ENCODE peak calls at places on chromosomes 2 and 18, in eight cellular contexts. One of them, this sample, is unnamed.

GRCh38 chr2:203782262-203782976 is 76.0 kb downstream of the CD28 start:
- DNase-seq in KG1: no peak
- DNase-seq in activated CD4-positive, alpha-beta T cell treated with anti-CD3 and anti-CD28 coated beads, Interleukin-2, amount 50 U/mL, for 4 hours: peak
- DNase-seq in AG08396: peak
- DNase-seq in effector CD8-positive, alpha-beta T cell: peak
- DNase-seq in RPMI8226: peak
- DNase-seq in stimulated activated CD4-positive, alpha-beta T cell treated with anti-CD3 and anti-CD28 coated beads, Interleukin-4, amount 100 ng/mL, for 24 hours: peak
- DNase-seq in NCI-H2081: peak
- DNase-seq in this sample: peak

GRCh38 chr18:21261352-21261751 is 19.3 kb downstream of the GREB1L start:
- DNase-seq in effector CD8-positive, alpha-beta T cell: no peak
- DNase-seq in KG1: no peak
- DNase-seq in RPMI8226: no peak
- DNase-seq in activated CD4-positive, alpha-beta T cell treated with anti-CD3 and anti-CD28 coated beads, Interleukin-2, amount 50 U/mL, for 4 hours: no peak
- DNase-seq in stimulated activated CD4-positive, alpha-beta T cell treated with anti-CD3 and anti-CD28 coated beads, Interleukin-4, amount 100 ng/mL, for 24 hours: no peak
- DNase-seq in NCI-H2081: no peak
- DNase-seq in AG08396: no peak
- DNase-seq in this sample: no peak

GRCh38 chr2:1521878-1522495 is 108.7 kb downstream of the TPO start:
- DNase-seq in KG1: no peak
- DNase-seq in activated CD4-positive, alpha-beta T cell treated with anti-CD3 and anti-CD28 coated beads, Interleukin-2, amount 50 U/mL, for 4 hours: no peak
- DNase-seq in NCI-H2081: no peak
- DNase-seq in effector CD8-positive, alpha-beta T cell: no peak
- DNase-seq in RPMI8226: no peak
- DNase-seq in stimulated activated CD4-positive, alpha-beta T cell treated with anti-CD3 and anti-CD28 coated beads, Interleukin-4, amount 100 ng/mL, for 24 hours: no peak
- DNase-seq in AG08396: no peak
- DNase-seq in this sample: no peak

GRCh38 chr18:57430983-57431382 is 4.2 kb upstream of the ONECUT2 start:
- DNase-seq in KG1: no peak
- DNase-seq in activated CD4-positive, alpha-beta T cell treated with anti-CD3 and anti-CD28 coated beads, Interleukin-2, amount 50 U/mL, for 4 hours: no peak
- DNase-seq in stimulated activated CD4-positive, alpha-beta T cell treated with anti-CD3 and anti-CD28 coated beads, Interleukin-4, amount 100 ng/mL, for 24 hours: no peak
- DNase-seq in RPMI8226: no peak
- DNase-seq in effector CD8-positive, alpha-beta T cell: no peak
- DNase-seq in NCI-H2081: no peak
- DNase-seq in AG08396: no peak
- DNase-seq in this sample: no peak

GRCh38 chr18:32461704-32462272 is 8.9 kb downstream of the GAREM1 start:
- DNase-seq in effector CD8-positive, alpha-beta T cell: no peak
- DNase-seq in stimulated activated CD4-positive, alpha-beta T cell treated with anti-CD3 and anti-CD28 coated beads, Interleukin-4, amount 100 ng/mL, for 24 hours: no peak
- DNase-seq in activated CD4-positive, alpha-beta T cell treated with anti-CD3 and anti-CD28 coated beads, Interleukin-2, amount 50 U/mL, for 4 hours: no peak
- DNase-seq in AG08396: no peak
- DNase-seq in RPMI8226: no peak
- DNase-seq in NCI-H2081: no peak
- DNase-seq in KG1: no peak
- DNase-seq in this sample: no peak

GRCh38 chr2:219041252-219041651 is at the start of gene CFAP65:
- DNase-seq in NCI-H2081: peak
- DNase-seq in AG08396: peak
- DNase-seq in stimulated activated CD4-positive, alpha-beta T cell treated with anti-CD3 and anti-CD28 coated beads, Interleukin-4, amount 100 ng/mL, for 24 hours: peak
- DNase-seq in activated CD4-positive, alpha-beta T cell treated with anti-CD3 and anti-CD28 coated beads, Interleukin-2, amount 50 U/mL, for 4 hours: no peak
- DNase-seq in RPMI8226: no peak
- DNase-seq in effector CD8-positive, alpha-beta T cell: no peak
- DNase-seq in KG1: no peak
- DNase-seq in this sample: no peak

GRCh38 chr2:2846379-2847130 is 515.5 kb upstream of the MYT1L start:
- DNase-seq in effector CD8-positive, alpha-beta T cell: no peak
- DNase-seq in stimulated activated CD4-positive, alpha-beta T cell treated with anti-CD3 and anti-CD28 coated beads, Interleukin-4, amount 100 ng/mL, for 24 hours: no peak
- DNase-seq in activated CD4-positive, alpha-beta T cell treated with anti-CD3 and anti-CD28 coated beads, Interleukin-2, amount 50 U/mL, for 4 hours: no peak
- DNase-seq in RPMI8226: peak
- DNase-seq in NCI-H2081: peak
- DNase-seq in KG1: no peak
- DNase-seq in AG08396: no peak
- DNase-seq in this sample: no peak

GRCh38 chr2:168673265-168674222 is 128.9 kb upstream of the NOSTRIN start:
- DNase-seq in NCI-H2081: no peak
- DNase-seq in RPMI8226: no peak
- DNase-seq in KG1: no peak
- DNase-seq in effector CD8-positive, alpha-beta T cell: no peak
- DNase-seq in activated CD4-positive, alpha-beta T cell treated with anti-CD3 and anti-CD28 coated beads, Interleukin-2, amount 50 U/mL, for 4 hours: no peak
- DNase-seq in AG08396: no peak
- DNase-seq in stimulated activated CD4-positive, alpha-beta T cell treated with anti-CD3 and anti-CD28 coated beads, Interleukin-4, amount 100 ng/mL, for 24 hours: no peak
- DNase-seq in this sample: no peak

GRCh38 chr2:73890301-73891092 is 2.3 kb upstream of the ACTG2 start:
- DNase-seq in KG1: no peak
- DNase-seq in NCI-H2081: no peak
- DNase-seq in effector CD8-positive, alpha-beta T cell: no peak
- DNase-seq in AG08396: no peak
- DNase-seq in RPMI8226: no peak
- DNase-seq in stimulated activated CD4-positive, alpha-beta T cell treated with anti-CD3 and anti-CD28 coated beads, Interleukin-4, amount 100 ng/mL, for 24 hours: no peak
- DNase-seq in activated CD4-positive, alpha-beta T cell treated with anti-CD3 and anti-CD28 coated beads, Interleukin-2, amount 50 U/mL, for 4 hours: no peak
- DNase-seq in this sample: no peak

GRCh38 chr2:135783416-135783815 is 41.8 kb downstream of the UBXN4 start:
- DNase-seq in NCI-H2081: no peak
- DNase-seq in AG08396: no peak
- DNase-seq in stimulated activated CD4-positive, alpha-beta T cell treated with anti-CD3 and anti-CD28 coated beads, Interleukin-4, amount 100 ng/mL, for 24 hours: no peak
- DNase-seq in KG1: no peak
- DNase-seq in activated CD4-positive, alpha-beta T cell treated with anti-CD3 and anti-CD28 coated beads, Interleukin-2, amount 50 U/mL, for 4 hours: no peak
- DNase-seq in effector CD8-positive, alpha-beta T cell: no peak
- DNase-seq in RPMI8226: no peak
- DNase-seq in this sample: no peak

GRCh38 chr2:193584001-193584400 is 1389.3 kb upstream of the TMEFF2 start:
- DNase-seq in activated CD4-positive, alpha-beta T cell treated with anti-CD3 and anti-CD28 coated beads, Interleukin-2, amount 50 U/mL, for 4 hours: no peak
- DNase-seq in AG08396: no peak
- DNase-seq in RPMI8226: no peak
- DNase-seq in effector CD8-positive, alpha-beta T cell: no peak
- DNase-seq in KG1: no peak
- DNase-seq in NCI-H2081: peak
- DNase-seq in stimulated activated CD4-positive, alpha-beta T cell treated with anti-CD3 and anti-CD28 coated beads, Interleukin-4, amount 100 ng/mL, for 24 hours: no peak
- DNase-seq in this sample: no peak

GRCh38 chr2:46254474-46254873 is 42.7 kb upstream of the EPAS1 start:
- DNase-seq in RPMI8226: no peak
- DNase-seq in stimulated activated CD4-positive, alpha-beta T cell treated with anti-CD3 and anti-CD28 coated beads, Interleukin-4, amount 100 ng/mL, for 24 hours: no peak
- DNase-seq in AG08396: no peak
- DNase-seq in KG1: no peak
- DNase-seq in activated CD4-positive, alpha-beta T cell treated with anti-CD3 and anti-CD28 coated beads, Interleukin-2, amount 50 U/mL, for 4 hours: no peak
- DNase-seq in effector CD8-positive, alpha-beta T cell: no peak
- DNase-seq in NCI-H2081: no peak
- DNase-seq in this sample: no peak

GRCh38 chr18:77749189-77749588 is 499.5 kb downstream of the GALR1 start:
- DNase-seq in KG1: no peak
- DNase-seq in NCI-H2081: no peak
- DNase-seq in activated CD4-positive, alpha-beta T cell treated with anti-CD3 and anti-CD28 coated beads, Interleukin-2, amount 50 U/mL, for 4 hours: no peak
- DNase-seq in stimulated activated CD4-positive, alpha-beta T cell treated with anti-CD3 and anti-CD28 coated beads, Interleukin-4, amount 100 ng/mL, for 24 hours: no peak
- DNase-seq in AG08396: no peak
- DNase-seq in effector CD8-positive, alpha-beta T cell: no peak
- DNase-seq in RPMI8226: peak
- DNase-seq in this sample: no peak

GRCh38 chr2:41736105-41736567 is 311.7 kb upstream of the PKDCC start:
- DNase-seq in RPMI8226: no peak
- DNase-seq in NCI-H2081: no peak
- DNase-seq in KG1: no peak
- DNase-seq in AG08396: no peak
- DNase-seq in stimulated activated CD4-positive, alpha-beta T cell treated with anti-CD3 and anti-CD28 coated beads, Interleukin-4, amount 100 ng/mL, for 24 hours: no peak
- DNase-seq in activated CD4-positive, alpha-beta T cell treated with anti-CD3 and anti-CD28 coated beads, Interleukin-2, amount 50 U/mL, for 4 hours: no peak
- DNase-seq in effector CD8-positive, alpha-beta T cell: no peak
- DNase-seq in this sample: no peak

GRCh38 chr18:59729781-59730180 is 32.6 kb upstream of the CCBE1 start:
- DNase-seq in AG08396: no peak
- DNase-seq in KG1: no peak
- DNase-seq in NCI-H2081: no peak
- DNase-seq in stimulated activated CD4-positive, alpha-beta T cell treated with anti-CD3 and anti-CD28 coated beads, Interleukin-4, amount 100 ng/mL, for 24 hours: no peak
- DNase-seq in RPMI8226: no peak
- DNase-seq in effector CD8-positive, alpha-beta T cell: no peak
- DNase-seq in activated CD4-positive, alpha-beta T cell treated with anti-CD3 and anti-CD28 coated beads, Interleukin-2, amount 50 U/mL, for 4 hours: no peak
- DNase-seq in this sample: no peak

GRCh38 chr2:127105656-127106456 is 1.1 kb downstream of the BIN1 start:
- DNase-seq in effector CD8-positive, alpha-beta T cell: no peak
- DNase-seq in NCI-H2081: peak
- DNase-seq in RPMI8226: no peak
- DNase-seq in stimulated activated CD4-positive, alpha-beta T cell treated with anti-CD3 and anti-CD28 coated beads, Interleukin-4, amount 100 ng/mL, for 24 hours: no peak
- DNase-seq in activated CD4-positive, alpha-beta T cell treated with anti-CD3 and anti-CD28 coated beads, Interleukin-2, amount 50 U/mL, for 4 hours: no peak
- DNase-seq in AG08396: peak
- DNase-seq in KG1: no peak
- DNase-seq in this sample: peak

GRCh38 chr18:76983184-76983583 is 149.4 kb downstream of the MBP start:
- DNase-seq in stimulated activated CD4-positive, alpha-beta T cell treated with anti-CD3 and anti-CD28 coated beads, Interleukin-4, amount 100 ng/mL, for 24 hours: peak
- DNase-seq in effector CD8-positive, alpha-beta T cell: peak
- DNase-seq in KG1: peak
- DNase-seq in activated CD4-positive, alpha-beta T cell treated with anti-CD3 and anti-CD28 coated beads, Interleukin-2, amount 50 U/mL, for 4 hours: peak
- DNase-seq in RPMI8226: peak
- DNase-seq in AG08396: peak
- DNase-seq in NCI-H2081: peak
- DNase-seq in this sample: no peak

GRCh38 chr2:186780701-186781316 is 68.2 kb downstream of the ZSWIM2 start:
- DNase-seq in RPMI8226: peak
- DNase-seq in activated CD4-positive, alpha-beta T cell treated with anti-CD3 and anti-CD28 coated beads, Interleukin-2, amount 50 U/mL, for 4 hours: no peak
- DNase-seq in KG1: no peak
- DNase-seq in effector CD8-positive, alpha-beta T cell: no peak
- DNase-seq in stimulated activated CD4-positive, alpha-beta T cell treated with anti-CD3 and anti-CD28 coated beads, Interleukin-4, amount 100 ng/mL, for 24 hours: no peak
- DNase-seq in NCI-H2081: peak
- DNase-seq in AG08396: no peak
- DNase-seq in this sample: no peak

GRCh38 chr2:232563580-232563979 is 13.1 kb downstream of the EIF4E2 start:
- DNase-seq in RPMI8226: no peak
- DNase-seq in effector CD8-positive, alpha-beta T cell: no peak
- DNase-seq in NCI-H2081: no peak
- DNase-seq in KG1: no peak
- DNase-seq in stimulated activated CD4-positive, alpha-beta T cell treated with anti-CD3 and anti-CD28 coated beads, Interleukin-4, amount 100 ng/mL, for 24 hours: no peak
- DNase-seq in AG08396: no peak
- DNase-seq in activated CD4-positive, alpha-beta T cell treated with anti-CD3 and anti-CD28 coated beads, Interleukin-2, amount 50 U/mL, for 4 hours: no peak
- DNase-seq in this sample: no peak

GRCh38 chr2:43125090-43125998 is 101.1 kb downstream of the ZFP36L2 start:
- DNase-seq in NCI-H2081: no peak
- DNase-seq in AG08396: no peak
- DNase-seq in effector CD8-positive, alpha-beta T cell: no peak
- DNase-seq in stimulated activated CD4-positive, alpha-beta T cell treated with anti-CD3 and anti-CD28 coated beads, Interleukin-4, amount 100 ng/mL, for 24 hours: no peak
- DNase-seq in RPMI8226: no peak
- DNase-seq in activated CD4-positive, alpha-beta T cell treated with anti-CD3 and anti-CD28 coated beads, Interleukin-2, amount 50 U/mL, for 4 hours: no peak
- DNase-seq in KG1: no peak
- DNase-seq in this sample: no peak

GRCh38 chr2:55922488-55922887 is 1.1 kb downstream of the EFEMP1 start:
- DNase-seq in KG1: no peak
- DNase-seq in stimulated activated CD4-positive, alpha-beta T cell treated with anti-CD3 and anti-CD28 coated beads, Interleukin-4, amount 100 ng/mL, for 24 hours: no peak
- DNase-seq in AG08396: peak
- DNase-seq in NCI-H2081: no peak
- DNase-seq in effector CD8-positive, alpha-beta T cell: no peak
- DNase-seq in activated CD4-positive, alpha-beta T cell treated with anti-CD3 and anti-CD28 coated beads, Interleukin-2, amount 50 U/mL, for 4 hours: no peak
- DNase-seq in RPMI8226: no peak
- DNase-seq in this sample: no peak

GRCh38 chr2:212032032-212032431 is 506.6 kb downstream of the ERBB4 start:
- DNase-seq in KG1: no peak
- DNase-seq in AG08396: peak
- DNase-seq in stimulated activated CD4-positive, alpha-beta T cell treated with anti-CD3 and anti-CD28 coated beads, Interleukin-4, amount 100 ng/mL, for 24 hours: no peak
- DNase-seq in activated CD4-positive, alpha-beta T cell treated with anti-CD3 and anti-CD28 coated beads, Interleukin-2, amount 50 U/mL, for 4 hours: no peak
- DNase-seq in RPMI8226: no peak
- DNase-seq in effector CD8-positive, alpha-beta T cell: no peak
- DNase-seq in NCI-H2081: no peak
- DNase-seq in this sample: no peak

GRCh38 chr2:103991591-103991990 is 862.3 kb upstream of the POU3F3 start:
- DNase-seq in effector CD8-positive, alpha-beta T cell: no peak
- DNase-seq in RPMI8226: no peak
- DNase-seq in KG1: no peak
- DNase-seq in activated CD4-positive, alpha-beta T cell treated with anti-CD3 and anti-CD28 coated beads, Interleukin-2, amount 50 U/mL, for 4 hours: no peak
- DNase-seq in NCI-H2081: no peak
- DNase-seq in AG08396: no peak
- DNase-seq in stimulated activated CD4-positive, alpha-beta T cell treated with anti-CD3 and anti-CD28 coated beads, Interleukin-4, amount 100 ng/mL, for 24 hours: no peak
- DNase-seq in this sample: no peak

GRCh38 chr2:106108351-106108750 is 85.8 kb downstream of the UXS1 start:
- DNase-seq in KG1: no peak
- DNase-seq in effector CD8-positive, alpha-beta T cell: no peak
- DNase-seq in RPMI8226: no peak
- DNase-seq in NCI-H2081: no peak
- DNase-seq in activated CD4-positive, alpha-beta T cell treated with anti-CD3 and anti-CD28 coated beads, Interleukin-2, amount 50 U/mL, for 4 hours: no peak
- DNase-seq in stimulated activated CD4-positive, alpha-beta T cell treated with anti-CD3 and anti-CD28 coated beads, Interleukin-4, amount 100 ng/mL, for 24 hours: no peak
- DNase-seq in AG08396: peak
- DNase-seq in this sample: no peak

GRCh38 chr2:120445431-120446143 is 99.7 kb downstream of the INHBB start:
- DNase-seq in KG1: no peak
- DNase-seq in activated CD4-positive, alpha-beta T cell treated with anti-CD3 and anti-CD28 coated beads, Interleukin-2, amount 50 U/mL, for 4 hours: no peak
- DNase-seq in AG08396: peak
- DNase-seq in RPMI8226: no peak
- DNase-seq in stimulated activated CD4-positive, alpha-beta T cell treated with anti-CD3 and anti-CD28 coated beads, Interleukin-4, amount 100 ng/mL, for 24 hours: no peak
- DNase-seq in effector CD8-positive, alpha-beta T cell: no peak
- DNase-seq in NCI-H2081: no peak
- DNase-seq in this sample: no peak

This sample was measured in HS-27A.